ENCODE peak calls at places on chromosomes 4 and X, in seven cellular contexts. One of them, this sample, is unnamed.
A peak's percentile ranks its signal among the peaks of the same experiment; 100 is the strongest.

GRCh38 chr4:182221987-182222386 is 21.2 kb upstream of the TENM3 start:
- DNase-seq in tibial artery: no peak
- DNase-seq in prostate gland: no peak
- DNase-seq in A673: no peak
- DNase-seq in HepG2: no peak
- DNase-seq in fibroblast of lung: no peak
- DNase-seq in PC-9: no peak
- DNase-seq in this sample: no peak

GRCh38 chr4:113978561-113979156 is 788 bp downstream of the ARSJ start:
- DNase-seq in tibial artery: no peak
- DNase-seq in PC-9: no peak
- DNase-seq in HepG2: no peak
- DNase-seq in fibroblast of lung: peak; percentile 43
- DNase-seq in prostate gland: peak; percentile 43
- DNase-seq in A673: no peak
- DNase-seq in this sample: no peak

GRCh38 chr4:66930216-66930615 is 615.1 kb downstream of the CENPC start:
- DNase-seq in HepG2: no peak
- DNase-seq in fibroblast of lung: no peak
- DNase-seq in PC-9: no peak
- DNase-seq in A673: peak; percentile 22
- DNase-seq in prostate gland: no peak
- DNase-seq in tibial artery: no peak
- DNase-seq in this sample: no peak

GRCh38 chrX:95318882-95319281 is 1365.8 kb upstream of the DIAPH2 start:
- DNase-seq in prostate gland: no peak
- DNase-seq in A673: peak; percentile 60
- DNase-seq in HepG2: peak; percentile 4
- DNase-seq in fibroblast of lung: no peak
- DNase-seq in tibial artery: no peak
- DNase-seq in PC-9: no peak
- DNase-seq in this sample: no peak

GRCh38 chrX:24672701-24673190 is 21.0 kb upstream of the POLA1 start:
- DNase-seq in PC-9: no peak
- DNase-seq in A673: no peak
- DNase-seq in HepG2: peak; percentile 78
- DNase-seq in prostate gland: no peak
- DNase-seq in fibroblast of lung: no peak
- DNase-seq in tibial artery: no peak
- DNase-seq in this sample: no peak

GRCh38 chr4:181952478-181952877 is 290.7 kb upstream of the TENM3 start:
- DNase-seq in tibial artery: no peak
- DNase-seq in HepG2: no peak
- DNase-seq in PC-9: no peak
- DNase-seq in prostate gland: peak; percentile 54
- DNase-seq in A673: peak; percentile 36
- DNase-seq in fibroblast of lung: peak; percentile 98
- DNase-seq in this sample: no peak

GRCh38 chrX:145405012-145405411 is 157.7 kb downstream of the SPANXN1 start:
- DNase-seq in HepG2: peak; percentile 1
- DNase-seq in tibial artery: no peak
- DNase-seq in A673: peak; percentile 30
- DNase-seq in prostate gland: no peak
- DNase-seq in fibroblast of lung: peak; percentile 3
- DNase-seq in PC-9: no peak
- DNase-seq in this sample: no peak

GRCh38 chr4:183118585-183118984 is 19.5 kb downstream of the WWC2 start:
- DNase-seq in prostate gland: no peak
- DNase-seq in tibial artery: no peak
- DNase-seq in PC-9: peak; percentile 86
- DNase-seq in fibroblast of lung: peak; percentile 98
- DNase-seq in A673: peak; percentile 67
- DNase-seq in HepG2: no peak
- DNase-seq in this sample: no peak

GRCh38 chrX:22686138-22686541 is 313.6 kb upstream of the DDX53 start:
- DNase-seq in PC-9: no peak
- DNase-seq in A673: peak; percentile 33
- DNase-seq in fibroblast of lung: peak; percentile 91
- DNase-seq in prostate gland: no peak
- DNase-seq in tibial artery: peak; percentile 74
- DNase-seq in HepG2: no peak
- DNase-seq in this sample: no peak

GRCh38 chr4:140242357-140243284 is 88.6 kb upstream of the MAML3 start:
- DNase-seq in tibial artery: no peak
- DNase-seq in HepG2: no peak
- DNase-seq in A673: no peak
- DNase-seq in fibroblast of lung: no peak
- DNase-seq in prostate gland: no peak
- DNase-seq in PC-9: no peak
- DNase-seq in this sample: no peak

GRCh38 chrX:51420610-51421009 is 75.8 kb downstream of the NUDT11 start:
- DNase-seq in PC-9: no peak
- DNase-seq in A673: peak; percentile 64
- DNase-seq in prostate gland: peak; percentile 17
- DNase-seq in HepG2: peak; percentile 5
- DNase-seq in fibroblast of lung: peak; percentile 26
- DNase-seq in tibial artery: no peak
- DNase-seq in this sample: no peak

GRCh38 chr4:38210396-38211114 is 250.4 kb downstream of the PTTG2 start:
- DNase-seq in A673: no peak
- DNase-seq in HepG2: no peak
- DNase-seq in prostate gland: no peak
- DNase-seq in tibial artery: peak; percentile 68
- DNase-seq in fibroblast of lung: peak; percentile 61
- DNase-seq in PC-9: no peak
- DNase-seq in this sample: peak; percentile 72

GRCh38 chrX:8144925-8145324 is 26.1 kb downstream of the VCX2 start:
- DNase-seq in prostate gland: no peak
- DNase-seq in tibial artery: no peak
- DNase-seq in PC-9: no peak
- DNase-seq in HepG2: no peak
- DNase-seq in fibroblast of lung: no peak
- DNase-seq in A673: no peak
- DNase-seq in this sample: no peak

GRCh38 chr4:110620352-110621327 is 2.2 kb downstream of the PITX2 start:
- DNase-seq in A673: no peak
- DNase-seq in HepG2: no peak
- DNase-seq in PC-9: no peak
- DNase-seq in fibroblast of lung: peak; percentile 25
- DNase-seq in tibial artery: no peak
- DNase-seq in prostate gland: peak; percentile 65
- DNase-seq in this sample: no peak

GRCh38 chr4:23889814-23890269 is at the start of gene PPARGC1A:
- DNase-seq in tibial artery: peak; percentile 84
- DNase-seq in HepG2: peak; percentile 80
- DNase-seq in fibroblast of lung: peak; percentile 61
- DNase-seq in A673: peak; percentile 7
- DNase-seq in PC-9: no peak
- DNase-seq in prostate gland: peak; percentile 67
- DNase-seq in this sample: no peak

GRCh38 chrX:121121021-121121420 is 73.6 kb downstream of the GLUD2 start:
- DNase-seq in fibroblast of lung: no peak
- DNase-seq in tibial artery: no peak
- DNase-seq in PC-9: no peak
- DNase-seq in A673: no peak
- DNase-seq in HepG2: no peak
- DNase-seq in prostate gland: no peak
- DNase-seq in this sample: no peak

GRCh38 chrX:13144927-13145659 is 100.7 kb upstream of the FAM9C start:
- DNase-seq in PC-9: no peak
- DNase-seq in prostate gland: no peak
- DNase-seq in HepG2: no peak
- DNase-seq in fibroblast of lung: peak; percentile 30
- DNase-seq in tibial artery: no peak
- DNase-seq in A673: no peak
- DNase-seq in this sample: no peak

GRCh38 chrX:65392284-65392683 is 142.3 kb downstream of the LAS1L start:
- DNase-seq in fibroblast of lung: no peak
- DNase-seq in A673: no peak
- DNase-seq in PC-9: no peak
- DNase-seq in HepG2: no peak
- DNase-seq in tibial artery: no peak
- DNase-seq in prostate gland: no peak
- DNase-seq in this sample: no peak

GRCh38 chr4:14862881-14863280 is 139.4 kb upstream of the CPEB2 start:
- DNase-seq in prostate gland: no peak
- DNase-seq in fibroblast of lung: peak; percentile 18
- DNase-seq in HepG2: no peak
- DNase-seq in tibial artery: peak; percentile 69
- DNase-seq in A673: no peak
- DNase-seq in PC-9: no peak
- DNase-seq in this sample: no peak

DNA sequence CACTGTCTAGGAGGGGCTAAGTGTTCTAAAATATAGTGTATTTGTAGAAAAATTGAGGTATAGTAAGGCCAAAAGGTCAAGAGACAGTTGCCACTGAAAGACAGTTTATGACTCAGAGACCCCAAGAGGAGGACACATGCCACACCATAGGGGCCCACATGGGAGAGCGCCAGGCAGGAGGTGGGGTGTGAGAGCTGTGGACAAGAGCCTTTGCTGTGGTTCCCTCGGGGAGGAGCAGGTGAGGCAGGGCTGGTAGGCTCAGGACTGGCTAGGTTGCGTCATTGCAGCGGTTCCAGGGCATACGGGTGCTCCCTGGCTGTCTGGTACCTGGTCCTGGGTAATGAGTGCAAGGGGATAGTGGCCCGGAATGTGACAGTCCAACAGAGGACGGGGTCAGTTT is 37.6 kb downstream of the CCNQ start:
- DNase-seq in tibial artery: no peak
- DNase-seq in PC-9: no peak
- DNase-seq in fibroblast of lung: no peak
- DNase-seq in A673: no peak
- DNase-seq in HepG2: no peak
- DNase-seq in prostate gland: no peak
- DNase-seq in this sample: no peak
- H3K4me1 ChIP-seq in tibial artery: no peaks in the 10 kb centered on the region
- H3K4me1 ChIP-seq in PC-9: no peaks in the 10 kb centered on the region
- H3K4me1 ChIP-seq in fibroblast of lung: no peaks in the 10 kb centered on the region
- H3K4me1 ChIP-seq in A673: no peaks in the 10 kb centered on the region
- H3K4me1 ChIP-seq in HepG2: peaks cover 11% of the 10 kb centered on the region
- H3K4me1 ChIP-seq in prostate gland: no peaks in the 10 kb centered on the region
- H3K4me1 ChIP-seq in this sample: no peaks in the 10 kb centered on the region

GRCh38 chr4:41260315-41260714 is 3.6 kb downstream of the UCHL1 start:
- DNase-seq in HepG2: no peak
- DNase-seq in PC-9: no peak
- DNase-seq in prostate gland: no peak
- DNase-seq in fibroblast of lung: no peak
- DNase-seq in tibial artery: no peak
- DNase-seq in A673: no peak
- DNase-seq in this sample: no peak

GRCh38 chr4:41257257-41257900 is 651 bp downstream of the UCHL1 start:
- DNase-seq in fibroblast of lung: peak; percentile 61
- DNase-seq in PC-9: peak; percentile 58
- DNase-seq in HepG2: no peak
- DNase-seq in prostate gland: no peak
- DNase-seq in tibial artery: peak; percentile 76
- DNase-seq in A673: peak; percentile 85
- DNase-seq in this sample: no peak

GRCh38 chr4:41256740-41257256 is at the start of gene UCHL1:
- DNase-seq in HepG2: no peak
- DNase-seq in A673: peak; percentile 97
- DNase-seq in PC-9: peak; percentile 72
- DNase-seq in fibroblast of lung: peak; percentile 94
- DNase-seq in tibial artery: peak; percentile 65
- DNase-seq in prostate gland: no peak
- DNase-seq in this sample: peak; percentile 65

GRCh38 chr4:41257901-41258300 is 1.2 kb downstream of the UCHL1 start:
- DNase-seq in A673: peak; percentile 33
- DNase-seq in PC-9: no peak
- DNase-seq in fibroblast of lung: no peak
- DNase-seq in HepG2: no peak
- DNase-seq in tibial artery: no peak
- DNase-seq in prostate gland: no peak
- DNase-seq in this sample: no peak

DNA sequence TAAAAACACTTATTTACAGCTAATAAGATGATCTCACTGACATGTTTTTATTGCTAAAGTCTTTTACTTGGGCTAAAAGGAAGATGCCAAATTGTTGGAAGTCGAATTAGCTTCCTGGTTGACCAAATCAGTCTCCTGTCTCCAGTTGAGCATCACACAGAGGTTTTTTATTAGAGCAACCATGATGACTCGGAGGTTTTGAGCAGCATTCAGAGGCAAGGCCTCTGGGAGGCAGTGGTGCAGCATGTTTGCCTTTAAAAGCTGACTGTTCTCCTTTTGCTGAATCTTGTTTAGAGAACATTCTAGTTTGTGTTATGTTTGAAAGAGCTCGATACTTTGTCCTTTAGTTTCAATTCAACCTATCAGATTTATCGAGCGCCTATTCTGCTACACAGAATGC is 2.1 kb downstream of the UCHL1 start:
- DNase-seq in prostate gland: peak; percentile 24
- DNase-seq in fibroblast of lung: peak; percentile 72
- DNase-seq in tibial artery: no peak
- DNase-seq in HepG2: peak; percentile 18
- DNase-seq in A673: peak; percentile 75
- DNase-seq in PC-9: peak; percentile 75
- DNase-seq in this sample: no peak
- H3K27ac ChIP-seq in prostate gland: no peak overlapping the region
- H3K27ac ChIP-seq in fibroblast of lung: no peak overlapping the region
- H3K27ac ChIP-seq in tibial artery: no peak overlapping the region
- H3K27ac ChIP-seq in HepG2: no peak overlapping the region
- H3K27ac ChIP-seq in A673: peak overlapping the region; percentile 95
- H3K27ac ChIP-seq in PC-9: peak overlapping the region; percentile 90
- H3K27ac ChIP-seq in this sample: no peak overlapping the region

GRCh38 chr4:132124624-132124974 is 1024.5 kb upstream of the PCDH10 start:
- DNase-seq in HepG2: no peak
- DNase-seq in fibroblast of lung: no peak
- DNase-seq in prostate gland: no peak
- DNase-seq in PC-9: no peak
- DNase-seq in A673: no peak
- DNase-seq in tibial artery: no peak
- DNase-seq in this sample: no peak
- H3K4me3 ChIP-seq in HepG2: no peak overlapping the region
- H3K4me3 ChIP-seq in fibroblast of lung: no peak overlapping the region
- H3K4me3 ChIP-seq in prostate gland: no peak overlapping the region
- H3K4me3 ChIP-seq in PC-9: no peak overlapping the region
- H3K4me3 ChIP-seq in A673: no peak overlapping the region
- H3K4me3 ChIP-seq in tibial artery: no peak overlapping the region
- H3K4me3 ChIP-seq in this sample: no peak overlapping the region

GRCh38 chr4:1797861-1798529 is 4.9 kb downstream of the FGFR3 start:
- DNase-seq in PC-9: no peak
- DNase-seq in tibial artery: no peak
- DNase-seq in A673: no peak
- DNase-seq in prostate gland: no peak
- DNase-seq in fibroblast of lung: no peak
- DNase-seq in HepG2: peak; percentile 60
- DNase-seq in this sample: no peak

GRCh38 chr4:1795304-1796195 is 2.5 kb downstream of the FGFR3 start:
- DNase-seq in tibial artery: no peak
- DNase-seq in HepG2: peak; percentile 88
- DNase-seq in PC-9: no peak
- DNase-seq in fibroblast of lung: no peak
- DNase-seq in prostate gland: peak; percentile 60
- DNase-seq in A673: peak; percentile 45
- DNase-seq in this sample: no peak

GRCh38 chr4:1794809-1795303 is 1.8 kb downstream of the FGFR3 start:
- DNase-seq in fibroblast of lung: no peak
- DNase-seq in PC-9: no peak
- DNase-seq in prostate gland: no peak
- DNase-seq in HepG2: no peak
- DNase-seq in tibial artery: no peak
- DNase-seq in A673: no peak
- DNase-seq in this sample: no peak

GRCh38 chr4:1797298-1797860 is 4.3 kb downstream of the FGFR3 start:
- DNase-seq in fibroblast of lung: no peak
- DNase-seq in PC-9: no peak
- DNase-seq in A673: no peak
- DNase-seq in prostate gland: no peak
- DNase-seq in tibial artery: no peak
- DNase-seq in HepG2: no peak
- DNase-seq in this sample: no peak

GRCh38 chr4:1796486-1797204 is 3.6 kb downstream of the FGFR3 start:
- DNase-seq in prostate gland: no peak
- DNase-seq in fibroblast of lung: no peak
- DNase-seq in PC-9: no peak
- DNase-seq in tibial artery: no peak
- DNase-seq in HepG2: no peak
- DNase-seq in A673: no peak
- DNase-seq in this sample: no peak
- H3K4me1 ChIP-seq in prostate gland: peaks cover 10% of the 10 kb centered on the region
- H3K4me1 ChIP-seq in fibroblast of lung: no peaks in the 10 kb centered on the region
- H3K4me1 ChIP-seq in PC-9: peaks cover 7% of the 10 kb centered on the region
- H3K4me1 ChIP-seq in tibial artery: no peaks in the 10 kb centered on the region
- H3K4me1 ChIP-seq in HepG2: peaks cover 71% of the 10 kb centered on the region
- H3K4me1 ChIP-seq in A673: peaks cover 4% of the 10 kb centered on the region
- H3K4me1 ChIP-seq in this sample: peaks cover 9% of the 10 kb centered on the region

This sample was measured in ascending aorta.